ENCODE peak calls at places on chromosome 21, in six cellular contexts. D is naive thymus-derived CD8-positive, alpha-beta T cell; E is activated CD8-positive, alpha-beta T cell treated with anti-CD3 and anti-CD28 coated beads for 36 hours; Q is HCT116; R is GM12878; O is activated T-cell treated with anti-CD3 and anti-CD28 coated beads, Interleukin-2, amount 50 U/mL, for 72 hours. S is an unnamed sample.

GRCh38 chr21:30223596-30223995 is 7.7 kb upstream of the CLDN8 start:
- ATAC-seq in D (no peak), E (no peak), Q (no peak), R (no peak), O (no peak), S (no peak)

GRCh38 chr21:35737425-35737824 is 322.9 kb downstream of the SETD4 start:
- ATAC-seq in D (no peak), E (no peak), Q (no peak), R (no peak), O (no peak), S (no peak)

GRCh38 chr21:14815001-14815400 is 249.8 kb downstream of the NRIP1 start:
- ATAC-seq in D (no peak), E (no peak), Q (no peak), R (no peak), O (no peak), S (no peak)

GRCh38 chr21:27564684-27565280 is 597.9 kb upstream of the ADAMTS5 start:
- ATAC-seq in D (no peak), E (no peak), Q (no peak), R (no peak), O (no peak), S (no peak)

GRCh38 chr21:38837806-38838461 is 32.2 kb downstream of the ETS2 start:
- ATAC-seq in D (no peak), E (no peak), Q (no peak), R (no peak), O (no peak), S (no peak)

GRCh38 chr21:36610201-36610600 is 88.7 kb upstream of the SIM2 start:
- ATAC-seq in D (no peak), E (no peak), Q (no peak), R (no peak), O (no peak), S (no peak)

GRCh38 chr21:26865857-26866256 is 20.6 kb upstream of the ADAMTS1 start:
- ATAC-seq in D (no peak), E (no peak), Q (no peak), R (no peak), O (no peak), S (no peak)

GRCh38 chr21:44767834-44768831 is 33.5 kb downstream of the UBE2G2 start:
- ATAC-seq in D (no peak), E (no peak), Q (no peak), R (no peak), O (no peak), S (no peak)

GRCh38 chr21:31885146-31885545 is 12.3 kb downstream of the HUNK start:
- ATAC-seq in D (no peak), E (no peak), Q (no peak), R (no peak), O (no peak), S (no peak)

GRCh38 chr21:42330380-42331336 is 15.4 kb upstream of the TFF3 start:
- ATAC-seq in D (no peak), E (peak), Q (no peak), R (peak), O (no peak), S (peak)

GRCh38 chr21:42939581-42940413 is 14.4 kb upstream of the ERVH48-1 start:
- ATAC-seq in D (no peak), E (no peak), Q (no peak), R (no peak), O (no peak), S (no peak)

GRCh38 chr21:46425061-46425460 is 33.6 kb upstream of the DIP2A start:
- ATAC-seq in D (peak), E (peak), Q (no peak), R (no peak), O (peak), S (no peak)

GRCh38 chr21:33383056-33383888 is 19.9 kb upstream of the IFNGR2 start:
- ATAC-seq in D (peak), E (peak), Q (peak), R (peak), O (peak), S (peak)

GRCh38 chr21:26093094-26093493 is 77.5 kb downstream of the APP start:
- ATAC-seq in D (no peak), E (no peak), Q (no peak), R (no peak), O (no peak), S (no peak)

GRCh38 chr21:15604424-15604823 is 125.4 kb upstream of the USP25 start:
- ATAC-seq in D (no peak), E (no peak), Q (no peak), R (no peak), O (no peak), S (no peak)

GRCh38 chr21:37551406-37552355 is 185.1 kb downstream of the DYRK1A start:
- ATAC-seq in D (no peak), E (no peak), Q (no peak), R (no peak), O (no peak), S (no peak)

GRCh38 chr21:16248705-16249104 is 518.9 kb downstream of the USP25 start:
- ATAC-seq in D (no peak), E (no peak), Q (no peak), R (no peak), O (no peak), S (no peak)